ENCODE peak calls at places on chromosome 12, in nine cellular contexts. Y, C, R, T, J, P, K, Q and N are unnamed samples.

GRCh38 chr12:25388216-25388615 is 137.5 kb upstream of the KRAS start:
- DNase-seq in C (no peak), R (no peak), P (no peak), T (no peak), J (no peak), Q (no peak), K (no peak), Y (no peak), N (no peak)

GRCh38 chr12:29415111-29415510 is 34.1 kb upstream of the ERGIC2 start:
- DNase-seq in P (no peak), Y (no peak), J (no peak), T (no peak), Q (no peak), R (no peak), C (no peak), K (no peak), N (no peak)

GRCh38 chr12:7989827-7990491 is 42.6 kb upstream of the FOXJ2 start:
- DNase-seq in P (no peak), C (peak), R (no peak), J (no peak), Y (peak), Q (peak), T (no peak), K (no peak), N (no peak)

GRCh38 chr12:109827566-109828550 is 5.3 kb downstream of the TRPV4 start:
- DNase-seq in Q (no peak), R (no peak), K (no peak), P (no peak), Y (no peak), J (no peak), C (no peak), T (no peak), N (no peak)

GRCh38 chr12:41264281-41264680 is 76.2 kb downstream of the PDZRN4 start:
- DNase-seq in Y (no peak), J (no peak), P (no peak), C (no peak), R (no peak), T (peak), Q (no peak), K (peak), N (no peak)

GRCh38 chr12:92912052-92912451 is 17.0 kb downstream of the EEA1 start:
- DNase-seq in T (no peak), Q (no peak), K (no peak), P (no peak), Y (no peak), C (no peak), J (no peak), R (no peak), N (peak)

GRCh38 chr12:92065018-92065499 is 80.6 kb downstream of the BTG1 start:
- DNase-seq in Q (peak), C (no peak), T (peak), K (no peak), Y (no peak), J (no peak), P (no peak), R (no peak), N (no peak)

GRCh38 chr12:22687677-22688076 is 62.7 kb downstream of the ETNK1 start:
- DNase-seq in K (no peak), R (no peak), T (no peak), J (no peak), Y (no peak), Q (no peak), P (no peak), C (no peak), N (peak)

GRCh38 chr12:62625238-62625637 is 158.6 kb downstream of the MON2 start:
- DNase-seq in P (no peak), C (no peak), T (no peak), R (no peak), Y (peak), Q (no peak), J (no peak), K (no peak), N (no peak)

GRCh38 chr12:24307153-24307552 is 357.7 kb upstream of the SOX5 start:
- DNase-seq in R (no peak), Q (no peak), J (no peak), T (no peak), C (no peak), K (no peak), P (no peak), Y (no peak), N (no peak)

GRCh38 chr12:52200086-52200782 is 8.4 kb upstream of the KRT80 start:
- DNase-seq in C (no peak), P (no peak), K (peak), Y (peak), J (no peak), T (no peak), Q (no peak), R (no peak), N (no peak)

GRCh38 chr12:3152013-3152412 is 74.8 kb downstream of the TSPAN9 start:
- DNase-seq in T (no peak), Q (no peak), J (no peak), R (no peak), Y (peak), P (no peak), C (no peak), K (no peak), N (no peak)

GRCh38 chr12:52186135-52186840 is 5.5 kb downstream of the KRT80 start:
- DNase-seq in J (no peak), Y (peak), R (no peak), Q (no peak), C (no peak), T (no peak), K (no peak), P (no peak), N (no peak)

GRCh38 chr12:6635375-6635855 is 344 bp downstream of the LPAR5 start:
- DNase-seq in J (no peak), T (no peak), C (peak), K (no peak), P (no peak), R (no peak), Q (peak), Y (peak), N (no peak)

GRCh38 chr12:18897816-18898215 is 159.9 kb downstream of the CAPZA3 start:
- DNase-seq in T (no peak), C (no peak), Q (no peak), J (no peak), Y (no peak), K (no peak), P (no peak), R (no peak), N (no peak)

GRCh38 chr12:126747530-126748149 is 1519.3 kb upstream of the TMEM132C start:
- DNase-seq in K (peak), Q (peak), R (no peak), J (no peak), T (peak), Y (peak), P (no peak), C (peak), N (no peak)

GRCh38 chr12:107385518-107385917 is 292.2 kb upstream of the CRY1 start:
- DNase-seq in R (no peak), T (no peak), K (no peak), J (no peak), Y (no peak), C (no peak), P (no peak), Q (no peak), N (no peak)